ENCODE peak calls at places on chromosomes 16 and 17, in five cellular contexts. J is A673, C is cardiac muscle cell, M is left ventricle myocardium inferior, B is pancreas. S is an unnamed sample.

GRCh38 chr17:41894791-41895331 is 23.9 kb downstream of the ACLY start:
- DNase-seq in J (peak), B (no peak), M (no peak), C (no peak), S (peak)

GRCh38 chr17:20989481-20989880 is 53.3 kb downstream of the USP22 start:
- DNase-seq in C (no peak), M (no peak), B (no peak), J (no peak), S (no peak)

GRCh38 chr16:72847187-72848044 is 200.5 kb downstream of the ZFHX3 start:
- DNase-seq in M (no peak), C (peak), B (no peak), J (peak), S (no peak)

GRCh38 chr16:3949287-3949686 is 68.8 kb upstream of the CREBBP start:
- DNase-seq in C (peak), M (no peak), J (no peak), B (no peak), S (no peak)

GRCh38 chr17:77370536-77370935 is 229.8 kb downstream of the SEC14L1 start:
- DNase-seq in J (no peak), C (no peak), B (no peak), M (no peak), S (no peak)

GRCh38 chr16:8530756-8531155 is 59.6 kb downstream of the TMEM114 start:
- DNase-seq in B (no peak), J (no peak), M (no peak), C (no peak), S (no peak)

GRCh38 chr17:75654176-75654575 is 12.8 kb downstream of the RECQL5 start:
- DNase-seq in C (no peak), J (no peak), B (no peak), M (no peak), S (no peak)

GRCh38 chr16:54926166-54926838 is 4.4 kb upstream of the IRX5 start:
- DNase-seq in C (no peak), J (no peak), B (no peak), M (no peak), S (no peak)

GRCh38 chr17:16354585-16354984 is 1.3 kb upstream of the CENPV start:
- DNase-seq in J (no peak), M (no peak), B (no peak), C (no peak), S (no peak)

GRCh38 chr16:49528564-49529150 is 155.1 kb downstream of the C16orf78 start:
- DNase-seq in C (peak), M (no peak), J (no peak), B (no peak), S (no peak)

GRCh38 chr16:77775911-77776909 is 12.2 kb upstream of the VAT1L start:
- DNase-seq in J (no peak), C (no peak), M (no peak), B (no peak), S (no peak)

GRCh38 chr16:85767569-85767968 is 16.7 kb upstream of the C16orf74 start:
- DNase-seq in J (peak), M (no peak), B (no peak), C (no peak), S (peak)

GRCh38 chr17:70929226-70929625 is 759.9 kb downstream of the KCNJ2 start:
- DNase-seq in J (no peak), C (no peak), M (no peak), B (no peak), S (no peak)

GRCh38 chr17:51118330-51119195 is 2.1 kb downstream of the SPAG9 start:
- DNase-seq in C (no peak), M (no peak), B (peak), J (no peak), S (no peak)

GRCh38 chr17:53780320-53780719 is 42.4 kb upstream of the KIF2B start:
- DNase-seq in C (no peak), J (no peak), B (no peak), M (no peak), S (no peak)

GRCh38 chr17:50087246-50087911 is 7.8 kb upstream of the PDK2 start:
- DNase-seq in M (peak), B (no peak), J (peak), C (peak), S (peak)

GRCh38 chr17:7296189-7296861 is 1.9 kb upstream of the YBX2 start:
- DNase-seq in J (peak), B (peak), M (peak), C (peak), S (peak)
- H3K4me3 ChIP-seq in J (peak), B (no peak), M (peak), C (no peak), S (peak)

DNA sequence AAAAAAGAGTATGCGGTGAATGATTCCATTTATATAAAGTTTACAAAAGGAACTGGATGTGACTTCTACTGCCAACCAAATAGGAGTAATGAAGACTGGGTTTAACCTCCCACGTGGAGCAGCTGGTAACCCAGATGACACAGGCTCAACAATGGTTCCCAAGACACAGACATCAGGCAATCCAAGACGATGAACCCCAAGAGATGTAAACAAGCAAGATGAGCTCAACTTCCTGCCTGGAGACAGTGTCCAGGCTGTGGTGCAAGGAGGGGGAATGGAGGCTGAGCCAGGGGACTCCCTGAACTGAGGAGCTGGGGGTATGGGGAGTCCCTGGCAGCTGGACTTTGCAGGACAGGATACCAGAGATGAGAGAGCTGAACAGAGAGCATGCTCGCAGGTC is 104.7 kb downstream of the LITAF start:
- DNase-seq in M (no peak), B (no peak), J (no peak), C (no peak), S (no peak)
- TF ChIP-seq CTCF in M (no peak), B (no peak), J (no peak), C (no peak), S (no peak)

DNA sequence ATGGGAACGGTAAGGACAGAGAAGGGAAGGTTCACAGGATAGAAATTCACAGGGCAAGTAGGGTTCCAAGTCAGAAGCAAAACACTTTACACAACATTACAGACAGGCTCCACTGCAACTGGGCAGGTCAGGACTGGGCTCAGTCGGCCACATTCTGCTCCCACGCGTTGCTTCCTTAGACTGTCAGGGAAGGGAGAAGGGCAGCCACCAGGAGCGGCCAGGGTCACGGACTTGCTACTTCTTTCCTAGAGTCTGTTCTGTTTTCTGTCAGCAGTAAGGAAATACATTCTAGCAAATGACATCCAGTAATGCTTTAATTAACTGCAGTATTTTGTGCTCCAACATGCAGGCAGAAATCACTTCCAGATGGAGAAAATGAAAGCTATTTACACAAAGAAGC is 160.3 kb upstream of the RPH3AL start:
- DNase-seq in J (peak), M (no peak), C (no peak), B (no peak), S (no peak)
- H3K4me3 ChIP-seq in J (no peak), M (no peak), C (no peak), B (no peak), S (no peak)

GRCh38 chr16:19113577-19114358 is at the start of gene ITPRIPL2:
- DNase-seq in C (peak), B (peak), M (peak), J (peak), S (peak)

GRCh38 chr16:19114359-19115147 is 789 bp downstream of the ITPRIPL2 start:
- DNase-seq in M (peak), B (peak), J (peak), C (no peak), S (peak)

GRCh38 chr16:19108409-19109287 is 5.1 kb upstream of the ITPRIPL2 start:
- DNase-seq in M (no peak), C (no peak), J (no peak), B (no peak), S (no peak)

GRCh38 chr16:19109288-19109664 is 4.5 kb upstream of the ITPRIPL2 start:
- DNase-seq in M (no peak), C (no peak), B (no peak), J (no peak), S (no peak)

DNA sequence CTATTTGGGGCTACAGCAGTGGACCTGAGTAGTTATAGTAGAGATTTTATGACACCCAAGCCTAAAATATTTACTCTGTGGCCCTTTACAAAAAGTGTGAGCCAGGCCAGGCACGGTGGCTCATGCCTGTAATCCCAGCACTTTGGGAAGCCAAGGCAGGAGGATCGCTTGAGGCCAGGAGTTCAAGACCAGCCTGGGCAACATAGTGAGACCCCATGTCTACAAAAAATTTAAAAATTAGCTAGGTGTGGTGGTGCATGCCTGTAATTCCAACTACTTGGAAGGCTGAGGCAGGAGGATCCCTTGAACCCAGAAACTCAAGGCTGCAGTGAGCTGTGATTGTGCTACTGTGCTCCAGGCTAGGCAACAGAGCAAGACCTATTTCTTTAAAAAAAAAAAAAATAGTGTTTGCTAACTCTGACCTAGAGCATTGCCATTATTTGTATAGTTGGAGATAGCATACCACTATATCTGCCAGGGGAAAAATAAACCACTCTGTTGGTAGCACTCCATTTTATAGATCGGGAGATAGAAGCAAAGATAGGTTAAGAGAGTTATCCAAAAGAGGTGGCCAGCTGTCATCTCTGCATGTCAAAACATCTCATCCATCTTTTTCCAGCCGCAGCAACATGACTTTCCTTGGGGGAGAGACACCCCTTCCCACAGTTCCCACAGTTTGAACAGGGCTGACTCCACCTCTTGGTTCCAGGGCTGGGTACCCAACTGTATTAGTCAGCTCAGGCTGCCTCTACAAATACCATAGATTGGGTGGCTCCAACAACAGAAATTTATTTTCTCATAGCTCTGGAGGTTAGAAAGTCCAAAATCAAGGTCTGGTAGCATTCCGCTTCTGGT is 3.0 kb upstream of the ITPRIPL2 start:
- DNase-seq in M (no peak), B (peak), J (no peak), C (no peak), S (no peak)
- TF ChIP-seq CTCF in M (no peak), B (no peak), J (no peak), C (no peak), S (no peak)

S was measured in PC-9.